ENCODE peak calls at places on chromosomes 4 and X, in four cellular contexts. P, Z, F and D are unnamed samples.

GRCh38 chrX:110992611-110993010 is 103.4 kb upstream of the PAK3 start:
- DNase-seq in P (peak), Z (peak), F (peak), D (peak)

GRCh38 chr4:67080158-67080557 is 465.1 kb downstream of the CENPC start:
- DNase-seq in Z (no peak), F (no peak), P (no peak), D (no peak)

GRCh38 chrX:44314259-44314734 is 29.2 kb downstream of the EFHC2 start:
- DNase-seq in P (no peak), F (peak), Z (no peak), D (peak)

GRCh38 chrX:48025561-48025960 is 18.8 kb downstream of the SPACA5 start:
- DNase-seq in Z (peak), F (peak), P (peak), D (peak)

GRCh38 chr4:169018406-169018805 is 8.4 kb upstream of the CBR4 start:
- DNase-seq in P (no peak), F (no peak), Z (no peak), D (no peak)

GRCh38 chr4:182862921-182863320 is 54.3 kb downstream of the DCTD start:
- DNase-seq in F (no peak), Z (no peak), P (no peak), D (no peak)

GRCh38 chrX:101062171-101062570 is 10.3 kb upstream of the TRMT2B start:
- DNase-seq in P (no peak), F (no peak), Z (no peak), D (no peak)

GRCh38 chrX:102950908-102951866 is 14.1 kb downstream of the RAB40AL start:
- DNase-seq in F (peak), P (peak), Z (peak), D (peak)

GRCh38 chrX:121958886-121959285 is 911.5 kb downstream of the GLUD2 start:
- DNase-seq in P (no peak), Z (no peak), F (no peak), D (no peak)

GRCh38 chr4:147019061-147019460 is 73.4 kb upstream of the TTC29 start:
- DNase-seq in Z (peak), F (peak), P (peak), D (peak)

GRCh38 chrX:112642349-112642748 is 37.4 kb downstream of the LHFPL1 start:
- DNase-seq in P (peak), F (peak), Z (peak), D (peak)

GRCh38 chrX:68838571-68838910 is 9.7 kb downstream of the EFNB1 start:
- DNase-seq in P (no peak), Z (no peak), F (no peak), D (no peak)
- TF ChIP-seq ELF4 in P (no peak), Z (no peak), F (no peak), D (no peak)

GRCh38 chr4:155639674-155640529 is 26.7 kb upstream of the GUCY1A1 start:
- DNase-seq in F (no peak), P (no peak), Z (no peak), D (no peak)
- TF ChIP-seq ELF4 in F (no peak), P (no peak), Z (no peak), D (no peak)

DNA sequence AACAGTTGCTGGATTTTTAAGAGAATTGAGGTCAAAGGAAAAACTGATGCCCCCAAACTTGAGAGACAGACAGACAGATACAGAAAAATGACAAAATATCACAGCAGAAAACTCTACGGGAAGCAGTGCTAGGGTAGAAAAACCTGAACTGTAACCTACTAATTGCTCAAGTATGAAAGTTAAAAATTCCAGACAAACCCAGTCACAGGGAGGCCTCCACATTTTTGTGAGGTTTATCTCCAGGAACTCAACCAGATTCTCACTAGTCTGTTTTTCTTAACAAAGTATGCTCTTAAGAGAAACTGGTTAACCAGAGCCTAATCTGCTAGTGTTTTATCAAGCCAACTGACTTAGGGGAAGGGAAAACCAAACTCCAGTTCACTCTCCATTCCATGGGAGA is 19.9 kb upstream of the PPP3CA start:
- DNase-seq in Z (no peak), F (no peak), P (no peak), D (no peak)
- TF ChIP-seq ELF4 in Z (no peak), F (no peak), P (no peak), D (no peak)

GRCh38 chr4:23871420-23871819 is 18.4 kb downstream of the PPARGC1A start:
- DNase-seq in Z (no peak), P (no peak), F (no peak), D (no peak)

GRCh38 chr4:23861897-23862296 is 27.9 kb downstream of the PPARGC1A start:
- DNase-seq in P (peak), Z (no peak), F (no peak), D (no peak)

DNA sequence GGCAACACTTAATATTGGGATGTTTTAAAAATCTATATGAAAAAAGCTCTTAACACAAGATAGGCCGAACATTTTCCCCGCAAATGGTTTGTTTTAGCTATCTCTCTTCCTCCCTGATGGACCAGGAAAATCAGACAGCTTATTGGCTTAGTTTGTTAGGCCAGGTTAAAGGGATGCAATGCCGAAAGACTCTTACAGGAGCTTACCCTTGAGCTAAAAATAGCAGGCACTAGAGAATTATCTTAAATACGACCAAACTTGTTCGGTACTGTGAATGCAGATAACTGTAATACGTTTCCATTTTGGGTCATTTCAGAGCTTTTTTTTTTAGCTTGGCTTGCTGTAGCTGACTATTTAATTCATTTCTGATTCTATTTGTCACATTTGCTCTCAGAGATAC is 23.4 kb downstream of the PPARGC1A start:
- DNase-seq in P (no peak), Z (no peak), F (no peak), D (no peak)
- TF ChIP-seq ELF4 in P (no peak), Z (no peak), F (no peak), D (no peak)

DNA sequence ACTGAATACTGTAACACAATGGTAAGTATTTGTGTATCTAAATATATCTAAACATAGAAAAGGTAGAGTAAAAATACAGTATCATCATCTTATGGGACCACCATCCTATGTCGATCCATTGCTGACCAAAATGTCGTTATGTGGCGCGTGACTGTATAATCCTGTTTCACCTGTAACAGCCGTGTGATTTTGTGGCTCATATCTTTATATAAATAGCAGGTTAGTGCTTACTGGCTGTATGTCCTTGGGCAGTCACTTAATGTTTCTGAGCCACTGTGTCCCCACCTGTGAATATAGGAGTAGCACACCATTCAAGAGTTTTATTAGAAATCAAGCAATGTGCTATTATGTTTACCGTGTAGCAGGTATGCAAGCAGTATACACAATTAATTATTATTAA is 226.2 kb upstream of the FAT1 start:
- DNase-seq in P (no peak), F (no peak), Z (no peak), D (no peak)
- TF ChIP-seq ELF4 in P (no peak), F (no peak), Z (no peak), D (no peak)

DNA sequence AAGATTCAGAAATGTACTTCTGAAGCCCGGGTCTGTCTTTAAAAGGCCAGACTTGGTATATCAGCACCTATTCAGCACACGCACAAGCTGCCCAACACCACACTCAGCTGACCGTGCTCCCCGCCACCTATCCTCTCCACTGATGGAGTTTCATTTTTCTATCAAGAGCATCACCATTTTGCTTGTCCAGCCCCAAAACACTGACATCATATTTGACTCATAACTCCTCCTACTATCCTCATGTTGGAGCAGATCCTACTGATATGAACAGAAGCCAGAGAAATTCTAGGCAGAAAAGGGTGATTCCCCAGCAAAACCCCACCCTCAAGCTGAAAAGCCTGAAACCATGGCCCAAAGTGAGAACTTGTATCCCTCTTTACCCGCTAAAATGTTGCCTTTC is 100.2 kb downstream of the SORBS2 start:
- DNase-seq in F (no peak), Z (no peak), P (no peak), D (no peak)
- TF ChIP-seq ELF4 in F (no peak), Z (no peak), P (no peak), D (no peak)

GRCh38 chr4:81418572-81418971 is 53.1 kb downstream of the RASGEF1B start:
- DNase-seq in Z (no peak), F (no peak), P (no peak), D (no peak)

GRCh38 chr4:81422591-81422990 is 49.1 kb downstream of the RASGEF1B start:
- DNase-seq in Z (no peak), F (no peak), P (no peak), D (no peak)

GRCh38 chr4:81425087-81425486 is 46.6 kb downstream of the RASGEF1B start:
- DNase-seq in F (no peak), P (no peak), Z (no peak), D (peak)

GRCh38 chr4:81424336-81424735 is 47.4 kb downstream of the RASGEF1B start:
- DNase-seq in Z (no peak), F (no peak), P (no peak), D (no peak)

GRCh38 chr4:81421346-81422218 is 50.1 kb downstream of the RASGEF1B start:
- DNase-seq in Z (no peak), P (no peak), F (no peak), D (peak)
- TF ChIP-seq ELF4 in Z (no peak), P (no peak), F (no peak), D (peak)

GRCh38 chr4:110636677-110637407 is 14.0 kb upstream of the PITX2 start:
- DNase-seq in P (no peak), Z (peak), F (peak), D (no peak)
- TF ChIP-seq ELF4 in P (no peak), Z (no peak), F (no peak), D (no peak)

GRCh38 chr4:17939061-17939460 is 82.5 kb downstream of the LCORL start:
- DNase-seq in F (no peak), Z (no peak), P (no peak), D (no peak)

GRCh38 chr4:17932041-17932440 is 89.5 kb downstream of the LCORL start:
- DNase-seq in F (no peak), P (no peak), Z (no peak), D (no peak)

GRCh38 chr4:17934286-17934685 is 87.3 kb downstream of the LCORL start:
- DNase-seq in P (no peak), F (no peak), Z (no peak), D (no peak)
- TF ChIP-seq ELF4 in P (no peak), F (no peak), Z (no peak), D (no peak)